ENCODE peak calls at places on chromosomes 11 and 22, in six cellular contexts. T is HuH-7.5; O is HTR-8/SVneo; A is NCI-H1694 treated with DMSO at 0.1 percent for 48 hours; Y is OCI-LY7; V is CD8-positive, alpha-beta T cell. F is an unnamed sample.

GRCh38 chr11:64358907-64359711 is at the start of gene RPS6KA4:
- DNase-seq in T (peak), O (no peak), A (no peak), Y (peak), V (peak), F (peak)

GRCh38 chr11:57155400-57155799 is 26.4 kb upstream of the LRRC55 start:
- DNase-seq in T (no peak), O (no peak), A (no peak), Y (no peak), V (no peak), F (no peak)

GRCh38 chr11:13269775-13270174 is 7.8 kb upstream of the BMAL1 start:
- DNase-seq in T (no peak), O (no peak), A (no peak), Y (no peak), V (no peak), F (no peak)

GRCh38 chr11:118241191-118242098 is 10.7 kb downstream of the MPZL3 start:
- DNase-seq in T (no peak), O (peak), A (no peak), Y (no peak), V (peak), F (peak)

GRCh38 chr11:69834811-69835800 is 15.9 kb upstream of the FGF3 start:
- DNase-seq in T (no peak), O (no peak), A (no peak), Y (no peak), V (no peak), F (no peak)

GRCh38 chr11:94325681-94326080 is 21.3 kb downstream of the IZUMO1R start:
- DNase-seq in T (no peak), O (no peak), A (no peak), Y (peak), V (peak), F (no peak)

GRCh38 chr22:25760294-25760693 is 18.3 kb downstream of the MYO18B start:
- DNase-seq in T (no peak), O (no peak), A (no peak), Y (no peak), V (no peak), F (no peak)

GRCh38 chr11:117146521-117146920 is 2.4 kb downstream of the PAFAH1B2 start:
- DNase-seq in T (no peak), O (no peak), A (no peak), Y (no peak), V (no peak), F (no peak)

GRCh38 chr11:114340311-114341131 is 44.3 kb downstream of the NNMT start:
- DNase-seq in T (no peak), O (peak), A (peak), Y (peak), V (peak), F (peak)

GRCh38 chr11:9861860-9862725 is 198.2 kb downstream of the SWAP70 start:
- DNase-seq in T (peak), O (peak), A (peak), Y (peak), V (no peak), F (peak)

GRCh38 chr11:64890084-64890944 is 11.9 kb upstream of the EHD1 start:
- DNase-seq in T (no peak), O (no peak), A (peak), Y (no peak), V (no peak), F (no peak)

GRCh38 chr22:31611065-31611760 is 50.8 kb downstream of the PISD start:
- DNase-seq in T (no peak), O (no peak), A (no peak), Y (no peak), V (no peak), F (no peak)

GRCh38 chr11:14418801-14419417 is 59.9 kb upstream of the RRAS2 start:
- DNase-seq in T (peak), O (no peak), A (peak), Y (peak), V (no peak), F (no peak)

F was measured in cerebellum.